ENCODE peak calls at places on chromosomes 5 and 9, in five cellular contexts. P, S, U, O and W are unnamed samples.

GRCh38 chr9:130825051-130825651 is 9.9 kb upstream of the ABL1 start:
- DNase-seq in O (no peak), S (peak), U (peak), P (no peak), W (no peak)

GRCh38 chr5:158860706-158861105 is 239.0 kb downstream of the EBF1 start:
- DNase-seq in U (no peak), O (no peak), S (no peak), P (no peak), W (no peak)

GRCh38 chr9:96484521-96484931 is 34.6 kb downstream of the HABP4 start:
- DNase-seq in U (no peak), O (no peak), S (no peak), P (no peak), W (no peak)

GRCh38 chr9:25913806-25914205 is 235.6 kb upstream of the TUSC1 start:
- DNase-seq in S (no peak), P (no peak), O (no peak), U (no peak), W (no peak)

GRCh38 chr5:10123254-10123989 is 126.3 kb downstream of the ATPSCKMT start:
- DNase-seq in P (no peak), O (no peak), S (no peak), U (no peak), W (no peak)

GRCh38 chr9:124329393-124329792 is 71.6 kb downstream of the NEK6 start:
- DNase-seq in P (no peak), U (no peak), S (no peak), O (no peak), W (no peak)

GRCh38 chr5:138664276-138664943 is 88.8 kb upstream of the CTNNA1 start:
- DNase-seq in S (peak), U (no peak), O (no peak), P (no peak), W (no peak)

GRCh38 chr5:2598503-2598902 is 153.0 kb downstream of the IRX2 start:
- DNase-seq in O (no peak), S (no peak), P (no peak), U (no peak), W (no peak)

GRCh38 chr5:169777112-169777511 is 140.0 kb downstream of the DOCK2 start:
- DNase-seq in O (no peak), U (no peak), P (no peak), S (no peak), W (no peak)

GRCh38 chr9:123928471-123929176 is 1.3 kb downstream of the DENND1A start:
- DNase-seq in U (peak), O (no peak), S (peak), P (no peak), W (no peak)

GRCh38 chr9:99851028-99851822 is 29.5 kb downstream of the NR4A3 start:
- DNase-seq in P (no peak), O (no peak), S (no peak), U (no peak), W (no peak)

GRCh38 chr9:70933318-70933717 is 188.1 kb downstream of the TRPM3 start:
- DNase-seq in O (no peak), P (no peak), U (no peak), S (peak), W (no peak)

GRCh38 chr9:124665391-124666058 is 105.6 kb downstream of the NR6A1 start:
- DNase-seq in O (no peak), U (no peak), S (peak), P (no peak), W (peak)

GRCh38 chr9:93667006-93667405 is 90.6 kb downstream of the PHF2 start:
- DNase-seq in U (no peak), O (no peak), S (no peak), P (no peak), W (no peak)

GRCh38 chr5:169009171-169009570 is 291.8 kb downstream of the SLIT3 start:
- DNase-seq in U (no peak), S (no peak), O (no peak), P (peak), W (no peak)

GRCh38 chr9:128920381-128921058 is at the start of gene PHYHD1:
- DNase-seq in S (peak), U (no peak), P (no peak), O (no peak), W (no peak)

GRCh38 chr9:116073826-116074225 is 79.8 kb upstream of the PAPPA start:
- DNase-seq in S (peak), O (no peak), P (no peak), U (no peak), W (no peak)

GRCh38 chr5:139811076-139811607 is 15.5 kb downstream of the PSD2 start:
- DNase-seq in U (no peak), P (no peak), S (no peak), O (no peak), W (no peak)

GRCh38 chr5:27130587-27130986 is 92.2 kb upstream of the CDH9 start:
- DNase-seq in O (no peak), U (no peak), S (peak), P (no peak), W (no peak)

GRCh38 chr5:107813559-107813958 is 142.8 kb upstream of the EFNA5 start:
- DNase-seq in S (no peak), P (no peak), O (no peak), U (no peak), W (no peak)

GRCh38 chr9:129781991-129782390 is 21.0 kb upstream of the TOR1B start:
- DNase-seq in U (no peak), P (no peak), S (no peak), O (no peak), W (no peak)

GRCh38 chr9:91515074-91515687 is 91.5 kb upstream of the NFIL3 start:
- DNase-seq in O (no peak), P (no peak), U (peak), S (peak), W (no peak)

GRCh38 chr9:111034573-111035539 is 3.4 kb downstream of the LPAR1 start:
- DNase-seq in U (no peak), S (peak), O (no peak), P (no peak), W (no peak)

GRCh38 chr9:133490201-133490681 is 11.3 kb upstream of the SLC2A6 start:
- DNase-seq in S (no peak), O (no peak), U (no peak), P (no peak), W (no peak)

GRCh38 chr9:84146893-84147705 is 166.5 kb downstream of the RMI1 start:
- DNase-seq in S (no peak), U (no peak), O (no peak), P (no peak), W (no peak)

GRCh38 chr9:101468116-101468515 is 32.5 kb upstream of the ALDOB start:
- DNase-seq in S (no peak), O (no peak), U (no peak), P (no peak), W (no peak)

GRCh38 chr9:113567361-113568080 is 104.0 kb downstream of the RGS3 start:
- DNase-seq in P (no peak), U (no peak), O (no peak), S (no peak), W (no peak)

GRCh38 chr5:96463106-96463505 is 30.1 kb upstream of the PCSK1 start:
- DNase-seq in U (no peak), O (no peak), P (no peak), S (no peak), W (no peak)

GRCh38 chr5:3103241-3103855 is 351.9 kb upstream of the IRX2 start:
- DNase-seq in S (no peak), O (no peak), P (no peak), U (no peak), W (no peak)

GRCh38 chr5:54621742-54622141 is 104.2 kb downstream of the SNX18 start:
- DNase-seq in S (no peak), P (no peak), U (no peak), O (no peak), W (no peak)
- TF ChIP-seq MAFK in S (no peak), P (no peak), U (no peak), O (no peak), W (no peak)

GRCh38 chr9:14478175-14479165 is 164.5 kb upstream of the NFIB start:
- DNase-seq in O (no peak), S (no peak), P (no peak), U (no peak), W (no peak)
- TF ChIP-seq MAFK in O (no peak), S (no peak), P (no peak), U (no peak), W (no peak)

DNA sequence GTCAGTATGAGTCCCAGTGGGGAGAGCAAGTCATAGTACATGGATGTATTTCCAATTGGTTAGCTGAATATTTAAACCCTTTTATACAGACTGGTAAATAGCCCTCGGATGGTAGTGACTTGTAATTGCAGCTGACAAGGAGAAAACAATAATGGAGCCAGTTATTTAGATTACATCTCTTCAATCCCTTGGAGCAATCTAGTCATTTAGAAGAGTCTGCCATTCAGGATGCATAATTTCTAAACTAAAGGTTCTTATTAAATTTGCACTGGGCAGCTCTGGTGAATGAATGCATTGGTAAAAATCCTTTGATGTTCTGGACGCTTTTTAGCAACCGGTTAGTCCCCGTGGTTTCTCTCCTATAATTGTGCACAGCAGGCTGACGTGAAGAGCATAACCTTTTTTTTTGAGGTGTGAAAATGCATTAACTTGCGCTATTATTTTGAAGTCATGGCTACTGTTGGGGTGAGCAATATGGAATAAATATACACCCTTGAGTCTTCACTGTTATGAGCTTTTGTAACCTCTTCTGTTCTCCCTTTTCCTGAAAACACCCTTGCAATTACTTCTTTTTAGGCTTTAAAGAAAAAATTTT is 158.6 kb upstream of the CD180 start:
- DNase-seq in S (no peak), O (no peak), P (no peak), U (no peak), W (no peak)
- TF ChIP-seq MAFK in S (no peak), O (no peak), P (no peak), U (no peak), W (no peak)

DNA sequence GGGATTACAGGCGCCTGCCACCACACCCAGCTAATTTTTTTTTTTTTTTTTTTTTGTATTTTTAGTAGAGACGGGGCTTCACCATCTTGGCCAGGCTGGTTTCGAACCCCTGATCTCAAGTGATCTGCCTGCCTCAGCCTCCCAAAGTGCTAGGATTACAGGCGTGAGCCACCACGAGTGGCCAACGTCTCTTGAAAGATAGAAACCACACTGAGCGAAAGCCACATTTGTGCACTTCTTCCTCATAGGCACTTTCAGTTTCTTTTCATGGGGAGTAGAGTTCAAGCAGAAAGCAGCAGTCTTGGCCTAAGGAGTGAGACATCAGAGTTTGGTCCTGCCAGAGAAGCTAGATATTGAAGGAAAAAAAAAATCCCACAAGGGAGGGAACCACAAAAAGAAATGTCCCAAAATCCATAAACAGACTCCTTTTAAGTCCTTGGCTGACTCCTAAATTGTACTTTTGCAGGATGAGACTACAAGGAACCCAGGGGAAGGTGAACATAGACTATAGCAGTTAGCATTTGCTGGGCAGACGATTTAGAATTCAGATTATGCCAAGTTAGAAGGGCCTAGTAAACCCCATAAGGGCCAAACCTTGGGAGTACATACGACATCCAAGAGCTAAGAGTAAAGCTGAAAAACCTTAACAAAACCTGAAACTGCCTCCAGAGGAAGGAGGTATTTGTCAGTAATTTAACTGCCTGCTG is 43.9 kb upstream of the GLIPR2 start:
- DNase-seq in P (no peak), O (no peak), S (no peak), U (no peak), W (no peak)
- TF ChIP-seq MAFK in P (no peak), O (no peak), S (no peak), U (no peak), W (no peak)

DNA sequence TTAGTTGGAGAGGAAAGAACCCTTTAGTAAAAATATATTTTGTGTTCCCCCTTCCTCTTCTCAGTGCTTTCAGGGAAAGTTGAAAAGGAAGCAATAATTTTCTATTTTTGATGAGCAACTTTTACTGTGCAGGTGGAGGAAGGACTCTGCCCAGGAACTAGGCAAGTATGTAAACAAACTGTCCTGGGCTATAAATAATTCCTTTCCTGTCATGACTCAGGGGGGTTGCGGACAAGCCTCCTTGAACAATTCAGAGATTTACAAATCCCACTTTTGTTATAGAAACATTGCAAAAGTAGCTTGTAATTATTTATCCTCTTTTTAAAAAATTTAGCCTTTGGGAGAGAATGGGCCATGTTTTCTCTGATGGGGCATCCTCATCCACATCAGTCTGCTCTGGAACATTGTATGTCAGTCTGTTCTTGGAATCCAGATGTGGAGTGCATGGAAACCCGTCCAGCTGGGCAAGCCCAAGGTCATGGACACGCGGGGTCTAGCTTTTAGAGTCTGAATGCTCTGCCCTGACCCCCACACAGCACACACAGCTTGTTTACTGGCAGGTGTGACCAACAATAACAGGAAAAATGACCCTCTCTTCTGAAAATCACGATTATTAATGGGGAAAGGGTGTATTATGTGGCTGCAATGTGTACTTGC is 127.6 kb downstream of the GADD45G start:
- DNase-seq in U (no peak), S (no peak), P (no peak), O (no peak), W (no peak)
- TF ChIP-seq MAFK in U (no peak), S (no peak), P (no peak), O (no peak), W (no peak)

GRCh38 chr5:126450388-126450787 is 27.2 kb downstream of the GRAMD2B start:
- DNase-seq in P (no peak), S (no peak), O (no peak), U (peak), W (no peak)
- TF ChIP-seq MAFK in P (no peak), S (no peak), O (no peak), U (no peak), W (no peak)

GRCh38 chr9:109272045-109272444 is 48.8 kb downstream of the EPB41L4B start:
- DNase-seq in S (no peak), O (no peak), U (no peak), P (no peak), W (no peak)
- TF ChIP-seq MAFK in S (no peak), O (no peak), U (no peak), P (no peak), W (no peak)

DNA sequence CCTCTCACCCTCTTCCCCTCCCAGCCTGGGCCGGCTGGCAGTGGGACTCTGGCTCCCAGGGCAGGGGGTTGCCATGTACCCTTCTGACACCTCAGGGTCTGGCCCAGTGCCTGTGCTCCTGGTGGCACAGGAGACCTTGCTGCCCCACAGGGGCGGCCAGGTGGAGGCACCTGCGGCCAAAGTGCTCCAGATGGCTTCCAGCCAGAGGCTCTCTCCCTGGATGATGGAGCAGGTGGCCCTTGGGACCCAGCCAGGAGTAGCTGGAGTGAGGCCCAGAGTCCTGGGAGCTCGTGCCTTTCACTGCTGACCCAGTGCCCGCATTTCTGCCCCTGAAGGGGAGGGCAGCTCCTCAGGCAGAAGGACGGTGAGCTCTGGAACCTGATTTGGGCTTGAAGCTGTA is 87.3 kb downstream of the NTNG2 start:
- DNase-seq in O (no peak), P (no peak), S (no peak), U (no peak), W (no peak)
- TF ChIP-seq MAFK in O (no peak), P (no peak), S (no peak), U (no peak), W (no peak)